ENCODE peak calls at places on chromosomes 3 and 15, in nine cellular contexts. One of them, this sample, is unnamed.
A peak's percentile ranks its signal among the peaks of the same experiment; 100 is the strongest.

GRCh38 chr3:194617827-194618226 is 15.4 kb downstream of the TMEM44 start:
- DNase-seq in T-helper 9 cell: no peak
- DNase-seq in K562: no peak
- DNase-seq in brain microvascular endothelial cell: no peak
- DNase-seq in dermis blood vessel endothelial cell: peak; percentile 34
- DNase-seq in ovary: no peak
- DNase-seq in occipital lobe: no peak
- DNase-seq in ACHN: no peak
- DNase-seq in substantia nigra: no peak
- DNase-seq in this sample: no peak

GRCh38 chr15:74227968-74228722 is 8.0 kb upstream of the CCDC33 start:
- DNase-seq in T-helper 9 cell: no peak
- DNase-seq in K562: no peak
- DNase-seq in brain microvascular endothelial cell: no peak
- DNase-seq in dermis blood vessel endothelial cell: peak; percentile 62
- DNase-seq in ovary: peak; percentile 52
- DNase-seq in occipital lobe: no peak
- DNase-seq in ACHN: no peak
- DNase-seq in substantia nigra: no peak
- DNase-seq in this sample: no peak

GRCh38 chr3:52843116-52843865 is 8.5 kb upstream of the MUSTN1 start:
- DNase-seq in T-helper 9 cell: no peak
- DNase-seq in K562: no peak
- DNase-seq in brain microvascular endothelial cell: no peak
- DNase-seq in dermis blood vessel endothelial cell: no peak
- DNase-seq in ovary: no peak
- DNase-seq in occipital lobe: no peak
- DNase-seq in ACHN: no peak
- DNase-seq in substantia nigra: no peak
- DNase-seq in this sample: no peak

GRCh38 chr3:193897791-193898190 is 238.2 kb upstream of the HES1 start:
- DNase-seq in T-helper 9 cell: no peak
- DNase-seq in K562: no peak
- DNase-seq in brain microvascular endothelial cell: no peak
- DNase-seq in dermis blood vessel endothelial cell: no peak
- DNase-seq in ovary: no peak
- DNase-seq in occipital lobe: no peak
- DNase-seq in ACHN: no peak
- DNase-seq in substantia nigra: no peak
- DNase-seq in this sample: no peak

GRCh38 chr3:193872265-193872753 is 263.6 kb upstream of the HES1 start:
- DNase-seq in T-helper 9 cell: no peak
- DNase-seq in K562: peak; percentile 46
- DNase-seq in brain microvascular endothelial cell: peak; percentile 92
- DNase-seq in dermis blood vessel endothelial cell: peak; percentile 53
- DNase-seq in ovary: no peak
- DNase-seq in occipital lobe: no peak
- DNase-seq in ACHN: peak; percentile 90
- DNase-seq in substantia nigra: no peak
- DNase-seq in this sample: no peak

GRCh38 chr15:68526784-68527183 is 52.0 kb upstream of the CORO2B start:
- DNase-seq in T-helper 9 cell: no peak
- DNase-seq in K562: no peak
- DNase-seq in brain microvascular endothelial cell: no peak
- DNase-seq in dermis blood vessel endothelial cell: no peak
- DNase-seq in ovary: no peak
- DNase-seq in occipital lobe: no peak
- DNase-seq in ACHN: no peak
- DNase-seq in substantia nigra: no peak
- DNase-seq in this sample: no peak

GRCh38 chr3:35829499-35829898 is 190.2 kb downstream of the ARPP21 start:
- DNase-seq in T-helper 9 cell: no peak
- DNase-seq in K562: no peak
- DNase-seq in brain microvascular endothelial cell: peak; percentile 49
- DNase-seq in dermis blood vessel endothelial cell: no peak
- DNase-seq in ovary: no peak
- DNase-seq in occipital lobe: no peak
- DNase-seq in ACHN: no peak
- DNase-seq in substantia nigra: no peak
- DNase-seq in this sample: no peak

GRCh38 chr15:35912196-35912595 is 366.2 kb upstream of the DPH6 start:
- DNase-seq in T-helper 9 cell: no peak
- DNase-seq in K562: no peak
- DNase-seq in brain microvascular endothelial cell: peak; percentile 20
- DNase-seq in dermis blood vessel endothelial cell: peak; percentile 31
- DNase-seq in ovary: no peak
- DNase-seq in occipital lobe: no peak
- DNase-seq in ACHN: peak; percentile 5
- DNase-seq in substantia nigra: no peak
- DNase-seq in this sample: no peak

GRCh38 chr3:16513141-16514020 is at the start of gene RFTN1:
- DNase-seq in T-helper 9 cell: peak; percentile 29
- DNase-seq in K562: no peak
- DNase-seq in brain microvascular endothelial cell: peak; percentile 67
- DNase-seq in dermis blood vessel endothelial cell: peak; percentile 74
- DNase-seq in ovary: peak; percentile 64
- DNase-seq in occipital lobe: peak; percentile 44
- DNase-seq in ACHN: peak; percentile 65
- DNase-seq in substantia nigra: no peak
- DNase-seq in this sample: peak; percentile 7

GRCh38 chr3:114121996-114122709 is 56.7 kb downstream of the DRD3 start:
- DNase-seq in T-helper 9 cell: no peak
- DNase-seq in K562: no peak
- DNase-seq in brain microvascular endothelial cell: peak; percentile 54
- DNase-seq in dermis blood vessel endothelial cell: peak; percentile 95
- DNase-seq in ovary: no peak
- DNase-seq in occipital lobe: no peak
- DNase-seq in ACHN: no peak
- DNase-seq in substantia nigra: peak; percentile 17
- DNase-seq in this sample: peak; percentile 72

GRCh38 chr3:112649478-112649735 is 8.5 kb upstream of the CCDC80 start:
- DNase-seq in T-helper 9 cell: no peak
- DNase-seq in K562: no peak
- DNase-seq in brain microvascular endothelial cell: no peak
- DNase-seq in dermis blood vessel endothelial cell: no peak
- DNase-seq in ovary: no peak
- DNase-seq in occipital lobe: no peak
- DNase-seq in ACHN: no peak
- DNase-seq in substantia nigra: no peak
- DNase-seq in this sample: no peak